ENCODE peak calls at places on chromosomes 1 and 21, in six cellular contexts. One of them, this sample, is unnamed.
A peak's percentile ranks its signal among the peaks of the same experiment; 100 is the strongest.

GRCh38 chr1:34896612-34897011 is 32.8 kb downstream of the DLGAP3 start:
- DNase-seq in HEK293T: no peak
- DNase-seq in WTC11: no peak
- DNase-seq in breast epithelium: no peak
- DNase-seq in osteocyte: no peak
- DNase-seq in activated CD4-positive, alpha-beta T cell treated with anti-CD3 and anti-CD28 coated beads for 48 hours: no peak
- DNase-seq in this sample: no peak

GRCh38 chr1:86429122-86429725 is 5.3 kb downstream of the CLCA2 start:
- DNase-seq in HEK293T: no peak
- DNase-seq in WTC11: no peak
- DNase-seq in breast epithelium: no peak
- DNase-seq in osteocyte: no peak
- DNase-seq in activated CD4-positive, alpha-beta T cell treated with anti-CD3 and anti-CD28 coated beads for 48 hours: no peak
- DNase-seq in this sample: no peak

GRCh38 chr1:70083519-70083918 is 121.9 kb downstream of the LRRC40 start:
- DNase-seq in HEK293T: no peak
- DNase-seq in WTC11: no peak
- DNase-seq in breast epithelium: no peak
- DNase-seq in osteocyte: no peak
- DNase-seq in activated CD4-positive, alpha-beta T cell treated with anti-CD3 and anti-CD28 coated beads for 48 hours: no peak
- DNase-seq in this sample: no peak

GRCh38 chr1:85806236-85806965 is 98.2 kb upstream of the ZNHIT6 start:
- DNase-seq in HEK293T: no peak
- DNase-seq in WTC11: no peak
- DNase-seq in breast epithelium: no peak
- DNase-seq in osteocyte: no peak
- DNase-seq in activated CD4-positive, alpha-beta T cell treated with anti-CD3 and anti-CD28 coated beads for 48 hours: no peak
- DNase-seq in this sample: no peak

GRCh38 chr1:29708818-29709710 is 472.7 kb downstream of the PTPRU start:
- DNase-seq in HEK293T: no peak
- DNase-seq in WTC11: no peak
- DNase-seq in breast epithelium: no peak
- DNase-seq in osteocyte: no peak
- DNase-seq in activated CD4-positive, alpha-beta T cell treated with anti-CD3 and anti-CD28 coated beads for 48 hours: no peak
- DNase-seq in this sample: no peak

GRCh38 chr21:38574895-38575294 is 76.6 kb upstream of the ERG start:
- DNase-seq in HEK293T: no peak
- DNase-seq in WTC11: no peak
- DNase-seq in breast epithelium: no peak
- DNase-seq in osteocyte: no peak
- DNase-seq in activated CD4-positive, alpha-beta T cell treated with anti-CD3 and anti-CD28 coated beads for 48 hours: no peak
- DNase-seq in this sample: no peak

GRCh38 chr1:110872745-110873435 is at the start of gene CD53:
- DNase-seq in HEK293T: no peak
- DNase-seq in WTC11: no peak
- DNase-seq in breast epithelium: no peak
- DNase-seq in osteocyte: no peak
- DNase-seq in activated CD4-positive, alpha-beta T cell treated with anti-CD3 and anti-CD28 coated beads for 48 hours: peak; percentile 45
- DNase-seq in this sample: no peak

GRCh38 chr1:13703128-13703513 is 3.1 kb downstream of the PRDM2 start:
- DNase-seq in HEK293T: no peak
- DNase-seq in WTC11: no peak
- DNase-seq in breast epithelium: no peak
- DNase-seq in osteocyte: no peak
- DNase-seq in activated CD4-positive, alpha-beta T cell treated with anti-CD3 and anti-CD28 coated beads for 48 hours: no peak
- DNase-seq in this sample: no peak

GRCh38 chr1:206050655-206051235 is 2.2 kb upstream of the RHEX start:
- DNase-seq in HEK293T: no peak
- DNase-seq in WTC11: no peak
- DNase-seq in breast epithelium: no peak
- DNase-seq in osteocyte: no peak
- DNase-seq in activated CD4-positive, alpha-beta T cell treated with anti-CD3 and anti-CD28 coated beads for 48 hours: peak; percentile 65
- DNase-seq in this sample: peak; percentile 31

GRCh38 chr1:13536612-13537011 is 22.8 kb upstream of the LRRC38 start:
- DNase-seq in HEK293T: no peak
- DNase-seq in WTC11: no peak
- DNase-seq in breast epithelium: no peak
- DNase-seq in osteocyte: no peak
- DNase-seq in activated CD4-positive, alpha-beta T cell treated with anti-CD3 and anti-CD28 coated beads for 48 hours: no peak
- DNase-seq in this sample: no peak

GRCh38 chr1:152049291-152050073 is 12.7 kb upstream of the S100A11 start:
- DNase-seq in HEK293T: no peak
- DNase-seq in WTC11: no peak
- DNase-seq in breast epithelium: no peak
- DNase-seq in osteocyte: no peak
- DNase-seq in activated CD4-positive, alpha-beta T cell treated with anti-CD3 and anti-CD28 coated beads for 48 hours: no peak
- DNase-seq in this sample: no peak

GRCh38 chr1:156746381-156746715 is 5.1 kb downstream of the HDGF start:
- DNase-seq in HEK293T: no peak
- DNase-seq in WTC11: no peak
- DNase-seq in breast epithelium: no peak
- DNase-seq in osteocyte: no peak
- DNase-seq in activated CD4-positive, alpha-beta T cell treated with anti-CD3 and anti-CD28 coated beads for 48 hours: no peak
- DNase-seq in this sample: no peak

GRCh38 chr21:36985761-36986594 is 19.5 kb upstream of the HLCS start:
- DNase-seq in HEK293T: no peak
- DNase-seq in WTC11: no peak
- DNase-seq in breast epithelium: no peak
- DNase-seq in osteocyte: no peak
- DNase-seq in activated CD4-positive, alpha-beta T cell treated with anti-CD3 and anti-CD28 coated beads for 48 hours: no peak
- DNase-seq in this sample: no peak